ENCODE peak calls at places on chromosomes 12 and 14, in seven cellular contexts. S is fibroblast of lung, R is esophagus squamous epithelium, T is adrenal gland, N is breast epithelium, C is fibroblast of pulmonary artery, Y is K562. L is an unnamed sample.

GRCh38 chr12:24909667-24910066 is 39.2 kb downstream of the BCAT1 start:
- DNase-seq in S (peak), R (peak), T (peak), N (no peak), C (peak), Y (no peak), L (peak)

GRCh38 chr12:29041621-29042020 is 107.5 kb upstream of the FAR2 start:
- DNase-seq in S (peak), R (no peak), T (no peak), N (no peak), C (peak), Y (no peak), L (peak)

GRCh38 chr12:89962648-89963047 is 254.0 kb upstream of the ATP2B1 start:
- DNase-seq in S (no peak), R (no peak), T (no peak), N (no peak), C (peak), Y (no peak), L (no peak)

GRCh38 chr14:54175298-54175942 is 218.8 kb upstream of the BMP4 start:
- DNase-seq in S (peak), R (no peak), T (peak), N (no peak), C (peak), Y (peak), L (peak)

GRCh38 chr14:67850066-67850830 is 30.7 kb downstream of the RAD51B start:
- DNase-seq in S (no peak), R (no peak), T (no peak), N (no peak), C (no peak), Y (no peak), L (no peak)

GRCh38 chr14:30532264-30532663 is 26.7 kb upstream of the G2E3 start:
- DNase-seq in S (peak), R (no peak), T (no peak), N (no peak), C (peak), Y (peak), L (no peak)

GRCh38 chr12:89856431-89856830 is 147.8 kb upstream of the ATP2B1 start:
- DNase-seq in S (peak), R (no peak), T (no peak), N (no peak), C (peak), Y (no peak), L (peak)

GRCh38 chr12:54040648-54041047 is 7.8 kb downstream of the HOXC5 start:
- DNase-seq in S (no peak), R (no peak), T (no peak), N (no peak), C (no peak), Y (no peak), L (no peak)

GRCh38 chr12:63045020-63045860 is 105.8 kb downstream of the AVPR1A start:
- DNase-seq in S (peak), R (no peak), T (no peak), N (no peak), C (peak), Y (no peak), L (peak)

GRCh38 chr14:103103461-103104388 is 9.2 kb downstream of the EXOC3L4 start:
- DNase-seq in S (peak), R (no peak), T (peak), N (no peak), C (peak), Y (no peak), L (peak)

GRCh38 chr14:96304956-96305355 is 48.9 kb downstream of the BDKRB1 start:
- DNase-seq in S (no peak), R (no peak), T (no peak), N (no peak), C (no peak), Y (no peak), L (no peak)

GRCh38 chr12:57240926-57241555 is 9.9 kb downstream of the STAC3 start:
- DNase-seq in S (peak), R (no peak), T (no peak), N (no peak), C (no peak), Y (no peak), L (no peak)

GRCh38 chr12:57238854-57239554 is 9.5 kb downstream of the SHMT2 start:
- DNase-seq in S (peak), R (no peak), T (peak), N (peak), C (peak), Y (peak), L (peak)

GRCh38 chr12:57237952-57238853 is 8.7 kb downstream of the SHMT2 start:
- DNase-seq in S (peak), R (no peak), T (no peak), N (no peak), C (no peak), Y (peak), L (no peak)

GRCh38 chr12:57240069-57240921 is 10.7 kb downstream of the STAC3 start:
- DNase-seq in S (peak), R (no peak), T (peak), N (no peak), C (peak), Y (peak), L (peak)

GRCh38 chr12:57239587-57240068 is 10.1 kb downstream of the SHMT2 start:
- DNase-seq in S (peak), R (no peak), T (no peak), N (no peak), C (no peak), Y (no peak), L (no peak)
- H3K4me3 ChIP-seq in S (peak), R (peak), T (peak), N (peak), C (peak), Y (peak), L (peak)

GRCh38 chr12:52975820-52976573 is 27.1 kb downstream of the KRT18 start:
- DNase-seq in S (peak), R (no peak), T (no peak), N (no peak), C (peak), Y (no peak), L (peak)
- TF ChIP-seq CTCF in S (no peak), R (no peak), T (no peak), N (no peak), C (no peak), Y (peak), L (peak)

DNA sequence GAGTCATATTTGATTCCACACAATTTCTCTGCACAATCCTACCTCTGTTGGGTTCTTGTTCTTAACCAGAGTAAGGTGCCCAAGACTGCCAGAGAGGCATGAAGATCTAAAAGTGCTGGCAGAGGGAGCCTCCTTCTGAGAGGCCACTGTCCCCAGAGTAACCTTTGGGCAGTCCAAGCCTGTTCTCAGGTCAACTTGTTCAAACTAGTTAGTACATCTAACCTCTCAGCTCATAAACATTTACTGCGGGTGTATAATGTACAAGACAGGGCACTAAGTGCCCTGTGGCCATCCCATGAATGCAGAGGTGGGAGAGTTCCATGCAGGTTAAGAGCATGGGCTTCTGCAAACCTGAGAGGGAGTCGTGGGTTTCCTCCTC is 4.7 kb downstream of the VDR start:
- DNase-seq in S (no peak), R (no peak), T (no peak), N (no peak), C (no peak), Y (no peak), L (no peak)
- H3K4me3 ChIP-seq in S (no peak), R (no peak), T (no peak), N (peak), C (no peak), Y (no peak), L (no peak)

GRCh38 chr12:133264173-133264572 is 28.5 kb upstream of the ANHX start:
- DNase-seq in S (no peak), R (no peak), T (no peak), N (no peak), C (no peak), Y (no peak), L (no peak)
- TF ChIP-seq CTCF in S (no peak), R (no peak), T (no peak), N (no peak), C (no peak), Y (no peak), L (no peak)

DNA sequence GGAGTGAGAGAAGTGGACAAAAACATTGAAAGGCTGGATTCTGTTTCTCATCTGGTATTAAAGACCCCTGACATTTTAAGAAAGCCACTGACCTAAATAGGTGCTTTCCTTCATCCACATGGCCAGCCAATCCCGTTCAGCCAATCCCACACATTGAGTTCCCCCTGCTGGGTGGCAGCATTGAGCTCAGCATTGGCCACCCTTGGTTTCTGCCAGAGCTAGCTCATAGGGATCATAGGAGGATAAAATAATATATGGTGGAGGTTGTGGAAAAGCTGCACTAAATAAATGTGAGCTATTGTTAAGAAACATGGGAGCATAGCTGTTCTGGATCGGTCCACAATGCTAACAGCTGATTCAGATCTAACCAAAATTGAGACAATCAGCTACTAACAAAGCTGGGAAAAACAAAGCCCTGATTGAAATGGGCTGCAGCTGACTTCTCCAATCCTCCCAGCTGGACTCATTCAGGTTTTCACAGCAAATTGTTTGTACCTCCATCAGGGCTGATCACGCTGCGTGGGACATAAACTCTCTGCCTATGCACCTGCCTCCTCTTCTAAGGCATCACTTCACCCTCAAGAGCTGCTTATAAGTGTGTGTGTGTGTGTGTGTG is 256.5 kb downstream of the EMP1 start:
- DNase-seq in S (no peak), R (no peak), T (no peak), N (no peak), C (no peak), Y (no peak), L (no peak)
- H3K4me3 ChIP-seq in S (no peak), R (no peak), T (no peak), N (no peak), C (no peak), Y (no peak), L (no peak)

GRCh38 chr12:20950248-20950647 is 139.7 kb downstream of the SLCO1B3 start:
- DNase-seq in S (no peak), R (no peak), T (no peak), N (no peak), C (peak), Y (peak), L (peak)

GRCh38 chr12:20946732-20947131 is 136.2 kb downstream of the SLCO1B3 start:
- DNase-seq in S (no peak), R (no peak), T (peak), N (no peak), C (peak), Y (peak), L (peak)
- TF ChIP-seq CTCF in S (no peak), R (no peak), T (no peak), N (peak), C (peak), Y (peak), L (peak)

DNA sequence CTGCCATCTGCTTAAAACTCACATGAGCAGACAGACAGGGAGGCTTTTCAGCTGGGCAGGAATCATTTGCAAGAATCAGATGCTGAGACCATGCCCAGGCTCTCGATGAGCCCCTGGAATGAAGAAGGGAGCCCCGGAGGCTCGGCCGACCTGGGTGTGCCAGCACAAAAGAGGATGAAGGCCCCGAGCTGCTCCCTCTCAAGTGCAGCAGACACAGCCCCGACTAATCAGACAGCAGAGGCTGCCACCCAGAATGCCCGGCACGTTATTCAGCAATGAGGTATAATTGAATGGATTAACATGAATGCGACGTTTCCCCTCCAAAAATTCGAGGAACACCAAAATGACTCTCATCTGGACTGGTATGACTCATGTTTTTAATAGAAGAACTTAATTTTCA is 58.9 kb downstream of the BCL11B start:
- DNase-seq in S (no peak), R (no peak), T (no peak), N (no peak), C (no peak), Y (no peak), L (no peak)
- H3K4me3 ChIP-seq in S (no peak), R (no peak), T (no peak), N (no peak), C (no peak), Y (no peak), L (no peak)